ENCODE peak calls at places on chromosomes 2 and 18, in eight cellular contexts. V is right cardiac atrium; I is astrocyte of the spinal cord; R is fibroblast of mammary gland; Z is CD4-positive, alpha-beta memory T cell; T is cardiac muscle cell; U is AG09309; Y is cardiac fibroblast. N is an unnamed sample.

GRCh38 chr2:231394201-231395141 is 1.0 kb upstream of the B3GNT7 start:
- DNase-seq in V (peak), I (no peak), R (no peak), Z (no peak), T (no peak), U (no peak), Y (no peak), N (peak)

GRCh38 chr2:16546128-16546754 is 119.4 kb downstream of the CYRIA start:
- DNase-seq in V (no peak), I (peak), R (peak), Z (no peak), T (peak), U (no peak), Y (peak), N (peak)

GRCh38 chr2:60213865-60214657 is 339.4 kb downstream of the BCL11A start:
- DNase-seq in V (no peak), I (no peak), R (no peak), Z (no peak), T (no peak), U (no peak), Y (no peak), N (peak)

GRCh38 chr2:195092341-195092740 is 564.7 kb upstream of the SLC39A10 start:
- DNase-seq in V (no peak), I (no peak), R (no peak), Z (no peak), T (no peak), U (no peak), Y (no peak), N (no peak)

GRCh38 chr2:239523147-239523943 is 122.5 kb upstream of the HDAC4 start:
- DNase-seq in V (peak), I (no peak), R (no peak), Z (no peak), T (no peak), U (no peak), Y (no peak), N (no peak)

GRCh38 chr2:11899896-11900295 is 153.5 kb downstream of the LPIN1 start:
- DNase-seq in V (no peak), I (no peak), R (no peak), Z (no peak), T (no peak), U (no peak), Y (no peak), N (no peak)

GRCh38 chr2:69253893-69254292 is 133.1 kb downstream of the GFPT1 start:
- DNase-seq in V (no peak), I (peak), R (peak), Z (no peak), T (no peak), U (peak), Y (peak), N (peak)

GRCh38 chr18:46069524-46069923 is 2.5 kb downstream of the PSTPIP2 start:
- DNase-seq in V (no peak), I (no peak), R (peak), Z (no peak), T (no peak), U (no peak), Y (peak), N (peak)

GRCh38 chr2:200383380-200384110 is 77.1 kb downstream of the SPATS2L start:
- DNase-seq in V (no peak), I (peak), R (peak), Z (no peak), T (no peak), U (peak), Y (peak), N (peak)

GRCh38 chr2:20440001-20440560 is 6.8 kb upstream of the RHOB start:
- DNase-seq in V (no peak), I (no peak), R (no peak), Z (no peak), T (no peak), U (no peak), Y (no peak), N (no peak)

GRCh38 chr2:46780801-46781445 is 134.7 kb downstream of the MCFD2 start:
- DNase-seq in V (peak), I (no peak), R (no peak), Z (no peak), T (peak), U (peak), Y (no peak), N (no peak)

GRCh38 chr18:37188016-37188791 is 359.3 kb downstream of the KIAA1328 start:
- DNase-seq in V (no peak), I (peak), R (peak), Z (no peak), T (no peak), U (no peak), Y (no peak), N (no peak)

GRCh38 chr18:13895505-13896033 is 19.8 kb downstream of the MC2R start:
- DNase-seq in V (no peak), I (no peak), R (no peak), Z (no peak), T (no peak), U (no peak), Y (no peak), N (no peak)

GRCh38 chr2:218711550-218711929 is 905 bp downstream of the TTLL4 start:
- DNase-seq in V (no peak), I (peak), R (no peak), Z (no peak), T (no peak), U (no peak), Y (peak), N (peak)

GRCh38 chr2:45274190-45274926 is 265.1 kb upstream of the SIX2 start:
- DNase-seq in V (no peak), I (no peak), R (no peak), Z (no peak), T (no peak), U (no peak), Y (no peak), N (no peak)

GRCh38 chr2:219281588-219281987 is 2.4 kb downstream of the DNAJB2 start:
- DNase-seq in V (peak), I (no peak), R (no peak), Z (peak), T (no peak), U (no peak), Y (no peak), N (no peak)

GRCh38 chr2:36820942-36821605 is 124.6 kb downstream of the VIT start:
- DNase-seq in V (no peak), I (no peak), R (no peak), Z (peak), T (no peak), U (no peak), Y (no peak), N (no peak)

GRCh38 chr2:4214444-4215295 is 511.3 kb downstream of the DCDC2C start:
- DNase-seq in V (no peak), I (no peak), R (no peak), Z (no peak), T (no peak), U (no peak), Y (no peak), N (peak)

GRCh38 chr2:138652378-138652777 is 127.8 kb downstream of the NXPH2 start:
- DNase-seq in V (no peak), I (no peak), R (no peak), Z (no peak), T (no peak), U (no peak), Y (no peak), N (peak)

DNA sequence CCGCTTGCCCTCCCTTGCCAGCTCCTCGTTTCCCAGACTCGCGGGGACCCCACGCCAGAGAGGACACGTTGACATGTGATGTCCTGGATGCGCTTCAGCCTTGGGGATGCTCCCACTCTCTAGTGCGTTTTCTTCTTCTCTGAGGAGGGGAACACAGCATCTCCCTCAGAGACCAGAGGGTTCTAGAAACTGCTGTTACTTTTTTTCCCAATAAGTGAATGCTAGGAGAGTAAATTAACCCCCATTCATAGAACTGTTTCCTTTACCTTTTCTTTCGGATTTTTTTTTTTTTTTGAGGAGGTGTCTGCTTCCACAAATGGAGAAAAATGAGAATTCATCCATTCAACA is 370 bp upstream of the EFEMP1 start:
- DNase-seq in V (no peak), I (no peak), R (no peak), Z (no peak), T (no peak), U (no peak), Y (no peak), N (no peak)
- H3K4me3 ChIP-seq in V (peak), I (peak), R (peak), Z (no peak), T (peak), U (peak), Y (peak), N (peak)

GRCh38 chr2:163493330-163494319 is 242.2 kb downstream of the FIGN start:
- DNase-seq in V (no peak), I (no peak), R (no peak), Z (no peak), T (peak), U (no peak), Y (no peak), N (no peak)
- H3K4me3 ChIP-seq in V (no peak), I (no peak), R (no peak), Z (no peak), T (no peak), U (no peak), Y (no peak), N (no peak)

DNA sequence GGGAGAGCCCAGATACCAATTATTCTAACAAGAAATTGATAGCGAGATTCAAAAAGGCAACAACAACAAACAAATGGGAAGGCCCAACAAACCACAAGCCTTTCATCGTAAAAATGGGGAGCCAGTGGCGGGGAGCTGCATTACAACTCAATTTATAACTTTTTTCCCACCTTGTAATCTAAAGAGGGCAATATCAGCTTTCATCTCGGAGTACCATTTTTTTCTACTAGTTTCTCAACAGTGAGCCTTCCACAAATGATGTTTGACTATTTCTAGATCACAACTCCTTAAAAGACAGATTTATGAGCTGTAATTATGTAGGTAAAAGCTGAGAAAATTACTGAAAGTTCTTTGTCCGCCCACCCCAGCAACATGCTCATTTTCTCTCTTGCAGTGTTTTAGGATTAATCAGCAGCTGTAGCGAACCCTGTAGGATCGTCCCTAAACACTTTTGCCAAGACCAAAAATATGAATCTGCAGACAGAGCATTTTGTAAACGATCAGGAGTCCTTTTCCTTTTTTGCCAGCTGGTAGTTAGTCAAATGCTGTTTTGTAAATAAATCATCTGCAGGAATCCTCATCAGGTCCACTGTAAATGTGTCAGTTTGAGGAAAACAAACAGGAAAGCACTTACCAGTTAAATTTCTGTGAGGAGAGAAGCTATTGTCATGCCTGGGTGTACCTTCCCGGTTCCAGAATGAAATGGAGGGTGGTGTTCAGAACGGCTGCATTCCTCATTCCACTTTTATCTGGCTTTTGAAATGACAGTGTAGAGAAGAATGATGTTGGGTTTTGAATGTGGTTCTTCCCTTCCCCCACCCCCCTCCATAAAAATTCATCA is 53.2 kb downstream of the EEF1B2 start:
- DNase-seq in V (no peak), I (peak), R (peak), Z (no peak), T (peak), U (peak), Y (peak), N (no peak)
- H3K4me3 ChIP-seq in V (peak), I (peak), R (peak), Z (no peak), T (no peak), U (peak), Y (peak), N (peak)

DNA sequence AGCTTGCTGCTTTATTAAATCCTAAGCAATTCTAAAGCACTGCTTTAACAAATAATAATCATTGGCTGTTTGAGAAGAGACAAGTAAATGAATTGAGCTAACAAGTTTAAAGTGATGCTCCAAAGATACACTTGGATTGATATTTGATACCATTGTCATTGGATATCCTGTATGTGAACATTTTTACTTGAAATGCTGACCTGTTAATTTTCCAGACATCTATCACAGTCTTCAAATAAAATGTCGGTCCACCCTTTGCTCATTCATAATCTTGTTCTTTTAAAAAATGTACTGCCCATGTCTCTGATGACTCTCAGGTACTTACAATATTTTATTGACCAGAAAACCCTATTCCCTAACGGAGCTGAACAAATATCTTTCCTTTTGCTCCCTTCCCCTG is 202.1 kb downstream of the DYSF start:
- DNase-seq in V (no peak), I (no peak), R (no peak), Z (no peak), T (no peak), U (no peak), Y (no peak), N (no peak)
- H3K4me3 ChIP-seq in V (no peak), I (no peak), R (no peak), Z (no peak), T (no peak), U (no peak), Y (no peak), N (no peak)

GRCh38 chr2:171210864-171211431 is 50.3 kb upstream of the TLK1 start:
- DNase-seq in V (no peak), I (no peak), R (no peak), Z (peak), T (no peak), U (no peak), Y (no peak), N (no peak)

GRCh38 chr2:171210216-171210863 is 49.6 kb upstream of the TLK1 start:
- DNase-seq in V (no peak), I (no peak), R (no peak), Z (no peak), T (no peak), U (no peak), Y (no peak), N (no peak)

GRCh38 chr2:171208648-171209047 is 48.0 kb upstream of the TLK1 start:
- DNase-seq in V (no peak), I (no peak), R (no peak), Z (no peak), T (no peak), U (no peak), Y (no peak), N (no peak)

GRCh38 chr2:171205551-171205950 is 44.9 kb upstream of the TLK1 start:
- DNase-seq in V (no peak), I (no peak), R (no peak), Z (no peak), T (no peak), U (no peak), Y (no peak), N (no peak)

GRCh38 chr2:171206422-171207115 is 45.9 kb upstream of the TLK1 start:
- DNase-seq in V (no peak), I (no peak), R (no peak), Z (no peak), T (no peak), U (no peak), Y (no peak), N (no peak)
- H3K4me3 ChIP-seq in V (no peak), I (no peak), R (no peak), Z (no peak), T (no peak), U (no peak), Y (no peak), N (no peak)

GRCh38 chr18:24000613-24001490 is 13.7 kb upstream of the TTC39C start:
- DNase-seq in V (no peak), I (no peak), R (no peak), Z (peak), T (no peak), U (no peak), Y (no peak), N (no peak)
- H3K4me3 ChIP-seq in V (no peak), I (no peak), R (no peak), Z (peak), T (no peak), U (no peak), Y (no peak), N (no peak)

N was measured in epithelial cell of esophagus.